ENCODE peak calls at places on chromosomes 6 and 20, in eight cellular contexts. One of them, this sample, is unnamed.

GRCh38 chr20:9286501-9286900 is 217.6 kb downstream of the PLCB4 start:
- DNase-seq in PC-3: peak; percentile 33
- DNase-seq in OCI-LY7: no peak
- DNase-seq in hepatocyte: no peak
- DNase-seq in SK-N-SH: no peak
- DNase-seq in GM23248: peak; percentile 11
- DNase-seq in GM23338: no peak
- DNase-seq in HCT116: no peak
- DNase-seq in this sample: no peak

GRCh38 chr6:36933102-36933501 is 21.4 kb upstream of the PI16 start:
- DNase-seq in PC-3: peak; percentile 64
- DNase-seq in OCI-LY7: no peak
- DNase-seq in hepatocyte: no peak
- DNase-seq in SK-N-SH: no peak
- DNase-seq in GM23248: peak; percentile 60
- DNase-seq in GM23338: no peak
- DNase-seq in HCT116: no peak
- DNase-seq in this sample: no peak

GRCh38 chr20:47231382-47232042 is 125.0 kb downstream of the ZMYND8 start:
- DNase-seq in PC-3: no peak
- DNase-seq in OCI-LY7: no peak
- DNase-seq in hepatocyte: no peak
- DNase-seq in SK-N-SH: no peak
- DNase-seq in GM23248: peak; percentile 28
- DNase-seq in GM23338: no peak
- DNase-seq in HCT116: no peak
- DNase-seq in this sample: no peak

GRCh38 chr20:61886721-61887658 is 178.7 kb downstream of the TAF4 start:
- DNase-seq in PC-3: peak; percentile 54
- DNase-seq in OCI-LY7: peak; percentile 69
- DNase-seq in hepatocyte: peak; percentile 60
- DNase-seq in SK-N-SH: peak; percentile 82
- DNase-seq in GM23248: peak; percentile 53
- DNase-seq in GM23338: peak; percentile 65
- DNase-seq in HCT116: peak; percentile 23
- DNase-seq in this sample: peak; percentile 66

GRCh38 chr6:136440187-136440582 is 110.0 kb downstream of the MAP7 start:
- DNase-seq in PC-3: no peak
- DNase-seq in OCI-LY7: no peak
- DNase-seq in hepatocyte: no peak
- DNase-seq in SK-N-SH: no peak
- DNase-seq in GM23248: no peak
- DNase-seq in GM23338: no peak
- DNase-seq in HCT116: no peak
- DNase-seq in this sample: no peak

GRCh38 chr6:34036357-34037069 is 109.4 kb downstream of the GRM4 start:
- DNase-seq in PC-3: no peak
- DNase-seq in OCI-LY7: no peak
- DNase-seq in hepatocyte: no peak
- DNase-seq in SK-N-SH: no peak
- DNase-seq in GM23248: no peak
- DNase-seq in GM23338: no peak
- DNase-seq in HCT116: no peak
- DNase-seq in this sample: no peak

GRCh38 chr6:1908784-1909183 is 299.1 kb downstream of the FOXC1 start:
- DNase-seq in PC-3: peak; percentile 11
- DNase-seq in OCI-LY7: no peak
- DNase-seq in hepatocyte: no peak
- DNase-seq in SK-N-SH: no peak
- DNase-seq in GM23248: no peak
- DNase-seq in GM23338: no peak
- DNase-seq in HCT116: no peak
- DNase-seq in this sample: no peak

GRCh38 chr20:57737349-57737748 is 27.5 kb upstream of the PMEPA1 start:
- DNase-seq in PC-3: no peak
- DNase-seq in OCI-LY7: no peak
- DNase-seq in hepatocyte: no peak
- DNase-seq in SK-N-SH: no peak
- DNase-seq in GM23248: no peak
- DNase-seq in GM23338: no peak
- DNase-seq in HCT116: no peak
- DNase-seq in this sample: no peak

GRCh38 chr20:44644384-44645131 is 6.9 kb downstream of the ADA start:
- DNase-seq in PC-3: no peak
- DNase-seq in OCI-LY7: peak; percentile 73
- DNase-seq in hepatocyte: no peak
- DNase-seq in SK-N-SH: no peak
- DNase-seq in GM23248: no peak
- DNase-seq in GM23338: no peak
- DNase-seq in HCT116: no peak
- DNase-seq in this sample: no peak

GRCh38 chr6:14987490-14987889 is 258.4 kb upstream of the JARID2 start:
- DNase-seq in PC-3: no peak
- DNase-seq in OCI-LY7: no peak
- DNase-seq in hepatocyte: no peak
- DNase-seq in SK-N-SH: no peak
- DNase-seq in GM23248: no peak
- DNase-seq in GM23338: no peak
- DNase-seq in HCT116: no peak
- DNase-seq in this sample: no peak

GRCh38 chr6:25329982-25330381 is 50.8 kb downstream of the CARMIL1 start:
- DNase-seq in PC-3: peak; percentile 23
- DNase-seq in OCI-LY7: no peak
- DNase-seq in hepatocyte: no peak
- DNase-seq in SK-N-SH: no peak
- DNase-seq in GM23248: no peak
- DNase-seq in GM23338: no peak
- DNase-seq in HCT116: no peak
- DNase-seq in this sample: no peak

GRCh38 chr20:23228912-23229311 is 121.7 kb upstream of the NXT1 start:
- DNase-seq in PC-3: no peak
- DNase-seq in OCI-LY7: no peak
- DNase-seq in hepatocyte: no peak
- DNase-seq in SK-N-SH: no peak
- DNase-seq in GM23248: peak; percentile 92
- DNase-seq in GM23338: no peak
- DNase-seq in HCT116: no peak
- DNase-seq in this sample: no peak

GRCh38 chr6:151763938-151764680 is 43.4 kb upstream of the ESR1 start:
- DNase-seq in PC-3: peak; percentile 87
- DNase-seq in OCI-LY7: peak; percentile 33
- DNase-seq in hepatocyte: peak; percentile 77
- DNase-seq in SK-N-SH: peak; percentile 67
- DNase-seq in GM23248: peak; percentile 94
- DNase-seq in GM23338: peak; percentile 94
- DNase-seq in HCT116: peak; percentile 53
- DNase-seq in this sample: peak; percentile 90

GRCh38 chr6:37285861-37286311 is 27.9 kb upstream of the TMEM217 start:
- DNase-seq in PC-3: no peak
- DNase-seq in OCI-LY7: no peak
- DNase-seq in hepatocyte: no peak
- DNase-seq in SK-N-SH: no peak
- DNase-seq in GM23248: no peak
- DNase-seq in GM23338: no peak
- DNase-seq in HCT116: no peak
- DNase-seq in this sample: no peak

GRCh38 chr6:26019261-26019845 is 56.8 kb downstream of the TRIM38 start:
- DNase-seq in PC-3: no peak
- DNase-seq in OCI-LY7: no peak
- DNase-seq in hepatocyte: no peak
- DNase-seq in SK-N-SH: peak; percentile 58
- DNase-seq in GM23248: no peak
- DNase-seq in GM23338: no peak
- DNase-seq in HCT116: no peak
- DNase-seq in this sample: no peak

GRCh38 chr6:6741264-6741663 is 152.7 kb downstream of the LY86 start:
- DNase-seq in PC-3: no peak
- DNase-seq in OCI-LY7: no peak
- DNase-seq in hepatocyte: no peak
- DNase-seq in SK-N-SH: no peak
- DNase-seq in GM23248: no peak
- DNase-seq in GM23338: no peak
- DNase-seq in HCT116: no peak
- DNase-seq in this sample: peak; percentile 74

GRCh38 chr20:57754190-57754589 is 44.4 kb upstream of the PMEPA1 start:
- DNase-seq in PC-3: no peak
- DNase-seq in OCI-LY7: no peak
- DNase-seq in hepatocyte: no peak
- DNase-seq in SK-N-SH: no peak
- DNase-seq in GM23248: no peak
- DNase-seq in GM23338: no peak
- DNase-seq in HCT116: no peak
- DNase-seq in this sample: no peak

GRCh38 chr6:152380351-152380767 is 256.8 kb downstream of the SYNE1 start:
- DNase-seq in PC-3: peak; percentile 41
- DNase-seq in OCI-LY7: no peak
- DNase-seq in hepatocyte: peak; percentile 60
- DNase-seq in SK-N-SH: peak; percentile 16
- DNase-seq in GM23248: peak; percentile 90
- DNase-seq in GM23338: no peak
- DNase-seq in HCT116: no peak
- DNase-seq in this sample: no peak

GRCh38 chr6:10659697-10660348 is 34.6 kb downstream of the C6orf52 start:
- DNase-seq in PC-3: no peak
- DNase-seq in OCI-LY7: no peak
- DNase-seq in hepatocyte: peak; percentile 61
- DNase-seq in SK-N-SH: peak; percentile 46
- DNase-seq in GM23248: no peak
- DNase-seq in GM23338: peak; percentile 69
- DNase-seq in HCT116: no peak
- DNase-seq in this sample: peak; percentile 39

GRCh38 chr6:9126845-9127560 is 691.7 kb upstream of the SLC35B3 start:
- DNase-seq in PC-3: peak; percentile 75
- DNase-seq in OCI-LY7: no peak
- DNase-seq in hepatocyte: peak; percentile 14
- DNase-seq in SK-N-SH: no peak
- DNase-seq in GM23248: peak; percentile 38
- DNase-seq in GM23338: no peak
- DNase-seq in HCT116: peak; percentile 36
- DNase-seq in this sample: no peak

GRCh38 chr20:38115205-38115604 is 49.9 kb downstream of the TGM2 start:
- DNase-seq in PC-3: no peak
- DNase-seq in OCI-LY7: no peak
- DNase-seq in hepatocyte: no peak
- DNase-seq in SK-N-SH: no peak
- DNase-seq in GM23248: no peak
- DNase-seq in GM23338: peak; percentile 24
- DNase-seq in HCT116: no peak
- DNase-seq in this sample: no peak

GRCh38 chr20:63009988-63010769 is 3.4 kb upstream of the BHLHE23 start:
- DNase-seq in PC-3: no peak
- DNase-seq in OCI-LY7: no peak
- DNase-seq in hepatocyte: no peak
- DNase-seq in SK-N-SH: no peak
- DNase-seq in GM23248: no peak
- DNase-seq in GM23338: no peak
- DNase-seq in HCT116: no peak
- DNase-seq in this sample: no peak
- TF ChIP-seq EZH2phosphoT487 in PC-3: no peak
- TF ChIP-seq EZH2phosphoT487 in OCI-LY7: no peak
- TF ChIP-seq EZH2phosphoT487 in hepatocyte: no peak
- TF ChIP-seq EZH2phosphoT487 in SK-N-SH: no peak
- TF ChIP-seq EZH2phosphoT487 in GM23248: peak; percentile 44
- TF ChIP-seq EZH2phosphoT487 in GM23338: no peak
- TF ChIP-seq EZH2phosphoT487 in HCT116: no peak
- TF ChIP-seq EZH2phosphoT487 in this sample: no peak

GRCh38 chr6:40954446-40955180 is 84.4 kb downstream of the UNC5CL start:
- DNase-seq in PC-3: no peak
- DNase-seq in OCI-LY7: no peak
- DNase-seq in hepatocyte: no peak
- DNase-seq in SK-N-SH: no peak
- DNase-seq in GM23248: no peak
- DNase-seq in GM23338: no peak
- DNase-seq in HCT116: no peak
- DNase-seq in this sample: no peak

GRCh38 chr6:40950986-40951730 is 87.9 kb downstream of the UNC5CL start:
- DNase-seq in PC-3: peak; percentile 71
- DNase-seq in OCI-LY7: no peak
- DNase-seq in hepatocyte: no peak
- DNase-seq in SK-N-SH: peak; percentile 27
- DNase-seq in GM23248: peak; percentile 73
- DNase-seq in GM23338: peak; percentile 42
- DNase-seq in HCT116: no peak
- DNase-seq in this sample: no peak

GRCh38 chr6:40956871-40957270 is 82.2 kb downstream of the UNC5CL start:
- DNase-seq in PC-3: no peak
- DNase-seq in OCI-LY7: no peak
- DNase-seq in hepatocyte: no peak
- DNase-seq in SK-N-SH: no peak
- DNase-seq in GM23248: peak; percentile 62
- DNase-seq in GM23338: no peak
- DNase-seq in HCT116: no peak
- DNase-seq in this sample: peak; percentile 8

GRCh38 chr6:40955181-40955550 is 83.9 kb downstream of the UNC5CL start:
- DNase-seq in PC-3: no peak
- DNase-seq in OCI-LY7: no peak
- DNase-seq in hepatocyte: no peak
- DNase-seq in SK-N-SH: no peak
- DNase-seq in GM23248: no peak
- DNase-seq in GM23338: no peak
- DNase-seq in HCT116: no peak
- DNase-seq in this sample: no peak

GRCh38 chr6:40953486-40953885 is 85.5 kb downstream of the UNC5CL start:
- DNase-seq in PC-3: no peak
- DNase-seq in OCI-LY7: no peak
- DNase-seq in hepatocyte: no peak
- DNase-seq in SK-N-SH: peak; percentile 19
- DNase-seq in GM23248: peak; percentile 54
- DNase-seq in GM23338: no peak
- DNase-seq in HCT116: no peak
- DNase-seq in this sample: no peak
- H3K4me1 ChIP-seq in PC-3: peaks cover 41% of the 10 kb centered on the region
- H3K4me1 ChIP-seq in OCI-LY7: no peaks in the 10 kb centered on the region
- H3K4me1 ChIP-seq in hepatocyte: peaks cover 19% of the 10 kb centered on the region
- H3K4me1 ChIP-seq in SK-N-SH: peaks cover 34% of the 10 kb centered on the region
- H3K4me1 ChIP-seq in GM23248: peaks cover 59% of the 10 kb centered on the region
- H3K4me1 ChIP-seq in GM23338: peaks cover 31% of the 10 kb centered on the region
- H3K4me1 ChIP-seq in HCT116: peaks cover 19% of the 10 kb centered on the region
- H3K4me1 ChIP-seq in this sample: peaks cover 23% of the 10 kb centered on the region

GRCh38 chr6:140684776-140685550 is 1310.5 kb upstream of the CITED2 start:
- DNase-seq in PC-3: no peak
- DNase-seq in OCI-LY7: no peak
- DNase-seq in hepatocyte: no peak
- DNase-seq in SK-N-SH: no peak
- DNase-seq in GM23248: no peak
- DNase-seq in GM23338: no peak
- DNase-seq in HCT116: no peak
- DNase-seq in this sample: no peak
- TF ChIP-seq EZH2phosphoT487 in PC-3: no peak
- TF ChIP-seq EZH2phosphoT487 in OCI-LY7: no peak
- TF ChIP-seq EZH2phosphoT487 in hepatocyte: no peak
- TF ChIP-seq EZH2phosphoT487 in SK-N-SH: no peak
- TF ChIP-seq EZH2phosphoT487 in GM23248: no peak
- TF ChIP-seq EZH2phosphoT487 in GM23338: no peak
- TF ChIP-seq EZH2phosphoT487 in HCT116: no peak
- TF ChIP-seq EZH2phosphoT487 in this sample: no peak

GRCh38 chr20:50562262-50562701 is 52.1 kb downstream of the PTPN1 start:
- DNase-seq in PC-3: no peak
- DNase-seq in OCI-LY7: no peak
- DNase-seq in hepatocyte: no peak
- DNase-seq in SK-N-SH: no peak
- DNase-seq in GM23248: no peak
- DNase-seq in GM23338: no peak
- DNase-seq in HCT116: no peak
- DNase-seq in this sample: no peak
- H3K4me1 ChIP-seq in PC-3: peaks cover 41% of the 10 kb centered on the region
- H3K4me1 ChIP-seq in OCI-LY7: no peaks in the 10 kb centered on the region
- H3K4me1 ChIP-seq in hepatocyte: peaks cover 32% of the 10 kb centered on the region
- H3K4me1 ChIP-seq in SK-N-SH: peaks cover 23% of the 10 kb centered on the region
- H3K4me1 ChIP-seq in GM23248: peaks cover 44% of the 10 kb centered on the region
- H3K4me1 ChIP-seq in GM23338: no peaks in the 10 kb centered on the region
- H3K4me1 ChIP-seq in HCT116: peaks cover 78% of the 10 kb centered on the region
- H3K4me1 ChIP-seq in this sample: no peaks in the 10 kb centered on the region

GRCh38 chr20:13222319-13222716 is 1.2 kb downstream of the ISM1 start:
- DNase-seq in PC-3: no peak
- DNase-seq in OCI-LY7: no peak
- DNase-seq in hepatocyte: no peak
- DNase-seq in SK-N-SH: no peak
- DNase-seq in GM23248: no peak
- DNase-seq in GM23338: peak; percentile 44
- DNase-seq in HCT116: no peak
- DNase-seq in this sample: peak; percentile 10
- TF ChIP-seq EZH2phosphoT487 in PC-3: no peak
- TF ChIP-seq EZH2phosphoT487 in OCI-LY7: no peak
- TF ChIP-seq EZH2phosphoT487 in hepatocyte: no peak
- TF ChIP-seq EZH2phosphoT487 in SK-N-SH: no peak
- TF ChIP-seq EZH2phosphoT487 in GM23248: no peak
- TF ChIP-seq EZH2phosphoT487 in GM23338: no peak
- TF ChIP-seq EZH2phosphoT487 in HCT116: no peak
- TF ChIP-seq EZH2phosphoT487 in this sample: no peak